ENCODE peak calls at places on chromosome 20, in ten cellular contexts. L, U, Y, E, F, K, W, A, J and P are unnamed samples.
A peak's percentile ranks its signal among the peaks of the same experiment; 100 is the strongest.

GRCh38 chr20:50579511-50579910 is 69.3 kb downstream of the PTPN1 start:
- DNase-seq in L (no peak), E (no peak), J (no peak), K (no peak), W (no peak), Y (no peak), U (no peak), F (no peak), A (no peak), P (no peak)

GRCh38 chr20:57592263-57593092 is 27.7 kb downstream of the ZBP1 start:
- DNase-seq in Y (no peak), L (no peak), J (no peak), W (no peak), U (no peak), A (no peak), E (no peak), F (no peak), K (no peak), P (no peak)

GRCh38 chr20:37907677-37908397 is 4.9 kb downstream of the VSTM2L start:
- DNase-seq in U (peak; percentile 94), K (no peak), J (peak; percentile 95), Y (peak; percentile 26), W (no peak), L (no peak), F (no peak), A (peak; percentile 87), E (peak; percentile 65), P (peak; percentile 50)

GRCh38 chr20:32443386-32443974 is 85.3 kb downstream of the ASXL1 start:
- DNase-seq in E (no peak), A (peak; percentile 56), U (no peak), L (no peak), K (no peak), W (no peak), J (no peak), F (no peak), Y (no peak), P (no peak)

GRCh38 chr20:51368461-51369211 is 173.9 kb downstream of the NFATC2 start:
- DNase-seq in W (no peak), L (no peak), K (no peak), J (no peak), U (peak; percentile 63), E (no peak), Y (no peak), F (no peak), A (no peak), P (no peak)

GRCh38 chr20:45937765-45938164 is 3.3 kb downstream of the PCIF1 start:
- DNase-seq in F (no peak), Y (no peak), E (no peak), K (no peak), J (no peak), W (no peak), L (no peak), A (no peak), U (peak; percentile 38), P (no peak)

GRCh38 chr20:37841991-37842390 is 60.9 kb upstream of the VSTM2L start:
- DNase-seq in L (no peak), Y (no peak), U (no peak), J (no peak), F (no peak), E (no peak), W (no peak), K (no peak), A (peak; percentile 73), P (no peak)

GRCh38 chr20:47854687-47855212 is 69.5 kb upstream of the SULF2 start:
- DNase-seq in A (peak; percentile 79), W (no peak), L (peak; percentile 70), E (peak; percentile 30), J (no peak), U (peak; percentile 23), F (peak; percentile 57), K (no peak), Y (peak; percentile 53), P (no peak)

GRCh38 chr20:32909896-32910571 is 51.3 kb downstream of the EFCAB8 start:
- DNase-seq in W (no peak), F (no peak), E (no peak), U (no peak), K (no peak), L (no peak), J (no peak), Y (no peak), A (peak; percentile 40), P (no peak)

GRCh38 chr20:6673071-6673470 is 94.4 kb upstream of the BMP2 start:
- DNase-seq in A (no peak), Y (no peak), W (no peak), U (no peak), K (no peak), L (no peak), F (no peak), J (peak; percentile 32), E (no peak), P (no peak)

GRCh38 chr20:50052550-50052949 is 60.4 kb downstream of the UBE2V1 start:
- DNase-seq in W (no peak), J (no peak), F (no peak), E (no peak), Y (no peak), A (no peak), L (no peak), U (no peak), K (no peak), P (no peak)

GRCh38 chr20:33009214-33010132 is 2.0 kb downstream of the BPIFB2 start:
- DNase-seq in U (no peak), A (no peak), L (no peak), Y (no peak), F (no peak), E (no peak), W (no peak), K (no peak), J (no peak), P (no peak)

GRCh38 chr20:6178537-6178936 is 55.7 kb upstream of the FERMT1 start:
- DNase-seq in A (no peak), U (peak; percentile 31), F (no peak), W (no peak), K (no peak), E (no peak), J (peak; percentile 45), L (no peak), Y (no peak), P (peak; percentile 1)

GRCh38 chr20:49445176-49445575 is 37.3 kb downstream of the KCNB1 start:
- DNase-seq in L (no peak), E (no peak), U (peak; percentile 35), K (no peak), W (no peak), Y (no peak), A (no peak), F (no peak), J (no peak), P (no peak)

GRCh38 chr20:34014878-34015277 is 21.2 kb downstream of the RALY start:
- DNase-seq in E (no peak), A (no peak), Y (no peak), U (no peak), K (no peak), W (no peak), L (no peak), F (no peak), J (no peak), P (no peak)

GRCh38 chr20:12594410-12595130 is 414.2 kb upstream of the SPTLC3 start:
- DNase-seq in A (no peak), K (no peak), U (no peak), L (no peak), Y (peak; percentile 11), J (no peak), E (no peak), F (no peak), W (no peak), P (no peak)

GRCh38 chr20:62027116-62027515 is 38.6 kb downstream of the TAF4 start:
- DNase-seq in A (no peak), W (no peak), U (no peak), F (no peak), Y (no peak), L (no peak), K (no peak), J (no peak), E (no peak), P (no peak)

GRCh38 chr20:62311150-62311549 is 8.4 kb downstream of the ADRM1 start:
- DNase-seq in Y (no peak), E (no peak), J (no peak), F (no peak), L (no peak), K (no peak), W (no peak), U (no peak), A (no peak), P (no peak)

GRCh38 chr20:59923514-59923913 is 9.9 kb downstream of the SYCP2 start:
- DNase-seq in F (no peak), A (no peak), U (no peak), E (no peak), J (no peak), K (no peak), Y (no peak), L (no peak), W (no peak), P (no peak)

GRCh38 chr20:16397053-16397452 is 176.2 kb downstream of the KIF16B start:
- DNase-seq in F (no peak), E (peak; percentile 9), K (no peak), U (no peak), L (no peak), J (no peak), Y (no peak), W (no peak), A (no peak), P (peak; percentile 34)

GRCh38 chr20:56735087-56735642 is 106.1 kb downstream of the TFAP2C start:
- DNase-seq in A (no peak), W (no peak), L (no peak), F (no peak), E (no peak), U (no peak), Y (no peak), K (no peak), J (no peak), P (no peak)